ENCODE peak calls at places on chromosome 15, in four cellular contexts. One of them, this sample, is unnamed.

GRCh38 chr15:42276762-42277161 is 3.5 kb upstream of the TMEM87A start:
- DNase-seq in WERI-Rb-1: no peak
- DNase-seq in IMR-90: no peak
- DNase-seq in CD8-positive, alpha-beta T cell: no peak
- DNase-seq in this sample: no peak

GRCh38 chr15:41666353-41666920 is 6.2 kb downstream of the MGA start:
- DNase-seq in WERI-Rb-1: no peak
- DNase-seq in IMR-90: peak; percentile 72
- DNase-seq in CD8-positive, alpha-beta T cell: no peak
- DNase-seq in this sample: peak; percentile 22

GRCh38 chr15:69413822-69414701 is at the start of gene KIF23:
- DNase-seq in WERI-Rb-1: peak; percentile 93
- DNase-seq in IMR-90: peak; percentile 94
- DNase-seq in CD8-positive, alpha-beta T cell: peak; percentile 93
- DNase-seq in this sample: peak; percentile 94

GRCh38 chr15:72562878-72563277 is 88.7 kb downstream of the ARIH1 start:
- DNase-seq in WERI-Rb-1: no peak
- DNase-seq in IMR-90: no peak
- DNase-seq in CD8-positive, alpha-beta T cell: no peak
- DNase-seq in this sample: no peak

GRCh38 chr15:42549782-42550392 is 1.2 kb downstream of the HAUS2 start:
- DNase-seq in WERI-Rb-1: no peak
- DNase-seq in IMR-90: no peak
- DNase-seq in CD8-positive, alpha-beta T cell: no peak
- DNase-seq in this sample: no peak

GRCh38 chr15:62895905-62896316 is 146.6 kb upstream of the TPM1 start:
- DNase-seq in WERI-Rb-1: no peak
- DNase-seq in IMR-90: peak; percentile 95
- DNase-seq in CD8-positive, alpha-beta T cell: no peak
- DNase-seq in this sample: peak; percentile 86

GRCh38 chr15:64249842-64250575 is 87.2 kb upstream of the PPIB start:
- DNase-seq in WERI-Rb-1: no peak
- DNase-seq in IMR-90: peak; percentile 56
- DNase-seq in CD8-positive, alpha-beta T cell: no peak
- DNase-seq in this sample: no peak

GRCh38 chr15:42106278-42106677 is 11.9 kb upstream of the PLA2G4D start:
- DNase-seq in WERI-Rb-1: no peak
- DNase-seq in IMR-90: no peak
- DNase-seq in CD8-positive, alpha-beta T cell: no peak
- DNase-seq in this sample: no peak

GRCh38 chr15:60299452-60300047 is 98.2 kb downstream of the ANXA2 start:
- DNase-seq in WERI-Rb-1: no peak
- DNase-seq in IMR-90: no peak
- DNase-seq in CD8-positive, alpha-beta T cell: no peak
- DNase-seq in this sample: peak; percentile 2

GRCh38 chr15:83305696-83306291 is 21.3 kb upstream of the BNC1 start:
- DNase-seq in WERI-Rb-1: peak; percentile 68
- DNase-seq in IMR-90: peak; percentile 57
- DNase-seq in CD8-positive, alpha-beta T cell: no peak
- DNase-seq in this sample: peak; percentile 41

GRCh38 chr15:76012021-76012551 is at the start of gene NRG4:
- DNase-seq in WERI-Rb-1: no peak
- DNase-seq in IMR-90: peak; percentile 6
- DNase-seq in CD8-positive, alpha-beta T cell: no peak
- DNase-seq in this sample: peak; percentile 3

GRCh38 chr15:26433818-26434217 is 339.0 kb downstream of the GABRB3 start:
- DNase-seq in WERI-Rb-1: peak; percentile 65
- DNase-seq in IMR-90: no peak
- DNase-seq in CD8-positive, alpha-beta T cell: no peak
- DNase-seq in this sample: no peak

GRCh38 chr15:40046721-40047412 is 7.9 kb upstream of the SRP14 start:
- DNase-seq in WERI-Rb-1: no peak
- DNase-seq in IMR-90: peak; percentile 84
- DNase-seq in CD8-positive, alpha-beta T cell: peak; percentile 35
- DNase-seq in this sample: peak; percentile 74

GRCh38 chr15:72965671-72966070 is 86.6 kb upstream of the NEO1 start:
- DNase-seq in WERI-Rb-1: no peak
- DNase-seq in IMR-90: no peak
- DNase-seq in CD8-positive, alpha-beta T cell: no peak
- DNase-seq in this sample: no peak

GRCh38 chr15:85142324-85142723 is 160.7 kb downstream of the PDE8A start:
- DNase-seq in WERI-Rb-1: no peak
- DNase-seq in IMR-90: peak; percentile 75
- DNase-seq in CD8-positive, alpha-beta T cell: no peak
- DNase-seq in this sample: peak; percentile 57

GRCh38 chr15:23384371-23384770 is 29.8 kb downstream of the GOLGA8S start:
- DNase-seq in WERI-Rb-1: no peak
- DNase-seq in IMR-90: no peak
- DNase-seq in CD8-positive, alpha-beta T cell: no peak
- DNase-seq in this sample: no peak

GRCh38 chr15:75177360-75178071 is 24.2 kb upstream of the C15orf39 start:
- DNase-seq in WERI-Rb-1: no peak
- DNase-seq in IMR-90: no peak
- DNase-seq in CD8-positive, alpha-beta T cell: no peak
- DNase-seq in this sample: no peak

GRCh38 chr15:57234156-57234555 is 142.1 kb upstream of the CGNL1 start:
- DNase-seq in WERI-Rb-1: no peak
- DNase-seq in IMR-90: no peak
- DNase-seq in CD8-positive, alpha-beta T cell: no peak
- DNase-seq in this sample: no peak

DNA sequence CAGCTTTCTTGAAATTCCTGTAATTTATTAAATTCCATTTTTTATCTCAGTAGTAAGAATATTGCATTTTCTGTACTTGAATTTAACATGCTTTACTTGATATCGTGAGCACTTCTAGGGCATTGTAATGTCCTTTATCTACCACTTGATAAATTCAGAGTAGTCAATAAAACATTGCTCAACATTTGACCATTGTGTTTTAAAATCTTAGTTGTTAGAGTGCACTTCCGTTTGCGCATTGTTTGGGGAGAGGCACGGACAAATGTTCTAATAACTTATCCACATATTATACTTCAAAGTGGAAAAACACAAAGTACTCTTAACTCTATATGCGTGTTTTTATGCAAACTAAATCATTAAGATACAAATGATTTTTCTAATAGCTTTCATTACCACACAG is 444 bp downstream of the FAM227B start:
- DNase-seq in WERI-Rb-1: no peak
- DNase-seq in IMR-90: peak; percentile 33
- DNase-seq in CD8-positive, alpha-beta T cell: no peak
- DNase-seq in this sample: peak; percentile 90
- TF ChIP-seq CTCF in WERI-Rb-1: no peak
- TF ChIP-seq CTCF in IMR-90: no peak
- TF ChIP-seq CTCF in CD8-positive, alpha-beta T cell: no peak
- TF ChIP-seq CTCF in this sample: peak; percentile 5

GRCh38 chr15:98648654-98649537 is 557 bp downstream of the IGF1R start:
- DNase-seq in WERI-Rb-1: peak; percentile 47
- DNase-seq in IMR-90: peak; percentile 47
- DNase-seq in CD8-positive, alpha-beta T cell: peak; percentile 65
- DNase-seq in this sample: peak; percentile 55

GRCh38 chr15:98647026-98647773 is 1.1 kb upstream of the IGF1R start:
- DNase-seq in WERI-Rb-1: peak; percentile 86
- DNase-seq in IMR-90: peak; percentile 43
- DNase-seq in CD8-positive, alpha-beta T cell: peak; percentile 81
- DNase-seq in this sample: peak; percentile 53

GRCh38 chr15:98647774-98648653 is at the start of gene IGF1R:
- DNase-seq in WERI-Rb-1: peak; percentile 79
- DNase-seq in IMR-90: peak; percentile 88
- DNase-seq in CD8-positive, alpha-beta T cell: peak; percentile 91
- DNase-seq in this sample: peak; percentile 90

GRCh38 chr15:98649621-98649995 is 1.3 kb downstream of the IGF1R start:
- DNase-seq in WERI-Rb-1: peak; percentile 37
- DNase-seq in IMR-90: no peak
- DNase-seq in CD8-positive, alpha-beta T cell: no peak
- DNase-seq in this sample: peak; percentile 36

GRCh38 chr15:98646546-98647025 is 1.8 kb upstream of the IGF1R start:
- DNase-seq in WERI-Rb-1: no peak
- DNase-seq in IMR-90: no peak
- DNase-seq in CD8-positive, alpha-beta T cell: no peak
- DNase-seq in this sample: no peak
- H3K4me3 ChIP-seq in WERI-Rb-1: peak overlapping the region; percentile 94
- H3K4me3 ChIP-seq in IMR-90: peak overlapping the region; percentile 85
- H3K4me3 ChIP-seq in CD8-positive, alpha-beta T cell: peak overlapping the region; percentile 88
- H3K4me3 ChIP-seq in this sample: peak overlapping the region; percentile 76

GRCh38 chr15:58842713-58843396 is 71.8 kb downstream of the MINDY2 start:
- DNase-seq in WERI-Rb-1: no peak
- DNase-seq in IMR-90: no peak
- DNase-seq in CD8-positive, alpha-beta T cell: no peak
- DNase-seq in this sample: no peak

GRCh38 chr15:58840048-58840447 is 68.9 kb downstream of the MINDY2 start:
- DNase-seq in WERI-Rb-1: no peak
- DNase-seq in IMR-90: no peak
- DNase-seq in CD8-positive, alpha-beta T cell: no peak
- DNase-seq in this sample: peak; percentile 96

DNA sequence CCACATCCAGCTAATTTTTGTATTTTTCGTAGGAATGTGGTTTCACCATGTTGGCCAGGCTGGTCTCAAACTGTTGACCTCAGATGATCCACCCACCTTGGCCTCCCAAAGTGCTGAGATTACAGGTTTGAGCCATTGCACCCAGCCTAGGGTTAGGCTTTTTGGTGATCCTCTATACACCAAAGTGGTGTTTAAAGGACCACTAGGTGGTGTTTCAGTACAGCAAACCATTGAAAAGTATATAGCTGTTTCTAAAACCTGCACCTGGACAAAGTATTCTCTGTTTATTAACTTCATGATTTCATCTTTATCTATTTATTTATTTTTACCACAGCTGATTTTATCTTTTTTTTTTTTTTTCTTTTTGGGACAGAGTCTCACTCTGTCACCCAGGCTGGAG is 68.4 kb downstream of the MINDY2 start:
- DNase-seq in WERI-Rb-1: no peak
- DNase-seq in IMR-90: peak; percentile 4
- DNase-seq in CD8-positive, alpha-beta T cell: no peak
- DNase-seq in this sample: peak; percentile 31
- TF ChIP-seq CTCF in WERI-Rb-1: peak; percentile 30
- TF ChIP-seq CTCF in IMR-90: peak; percentile 10
- TF ChIP-seq CTCF in CD8-positive, alpha-beta T cell: no peak
- TF ChIP-seq CTCF in this sample: peak; percentile 27

GRCh38 chr15:96345560-96346389 is 15.3 kb downstream of the NR2F2 start:
- DNase-seq in WERI-Rb-1: peak; percentile 61
- DNase-seq in IMR-90: peak; percentile 83
- DNase-seq in CD8-positive, alpha-beta T cell: no peak
- DNase-seq in this sample: peak; percentile 87
- H3K4me3 ChIP-seq in WERI-Rb-1: peak overlapping the region; percentile 27
- H3K4me3 ChIP-seq in IMR-90: peak overlapping the region; percentile 40
- H3K4me3 ChIP-seq in CD8-positive, alpha-beta T cell: no peak overlapping the region
- H3K4me3 ChIP-seq in this sample: peak overlapping the region; percentile 56

GRCh38 chr15:67783303-67783702 is 42.0 kb upstream of the SKOR1 start:
- DNase-seq in WERI-Rb-1: peak; percentile 33
- DNase-seq in IMR-90: no peak
- DNase-seq in CD8-positive, alpha-beta T cell: peak; percentile 71
- DNase-seq in this sample: no peak
- TF ChIP-seq CTCF in WERI-Rb-1: peak; percentile 30
- TF ChIP-seq CTCF in IMR-90: no peak
- TF ChIP-seq CTCF in CD8-positive, alpha-beta T cell: peak; percentile 36
- TF ChIP-seq CTCF in this sample: no peak

This sample was measured in fibroblast of pulmonary artery.